ENCODE peak calls at places on chromosomes 6 and 20, in seven cellular contexts. F is fibroblast of pulmonary artery, N is astrocyte, E is neural crest cell, D is BJ, L is GM12864, O is fibroblast of villous mesenchyme. Z is an unnamed sample.

GRCh38 chr6:169991913-169992312 is 240.5 kb downstream of the ERMARD start:
- DNase-seq in F (no peak), N (no peak), E (no peak), D (no peak), L (no peak), O (no peak), Z (no peak)

GRCh38 chr6:169340395-169340794 is 86.7 kb upstream of the THBS2 start:
- DNase-seq in F (no peak), N (no peak), E (no peak), D (no peak), L (no peak), O (no peak), Z (no peak)

GRCh38 chr20:9912858-9913434 is 74.1 kb upstream of the PAK5 start:
- DNase-seq in F (peak), N (peak), E (peak), D (peak), L (no peak), O (peak), Z (peak)

GRCh38 chr6:144377586-144377985 is 92.5 kb downstream of the UTRN start:
- DNase-seq in F (peak), N (peak), E (no peak), D (peak), L (no peak), O (peak), Z (no peak)

GRCh38 chr6:27825025-27825823 is 87.0 kb downstream of the OR2B2 start:
- DNase-seq in F (no peak), N (no peak), E (no peak), D (no peak), L (no peak), O (peak), Z (no peak)

GRCh38 chr6:122438975-122439374 is 32.6 kb downstream of the SERINC1 start:
- DNase-seq in F (no peak), N (no peak), E (no peak), D (no peak), L (no peak), O (no peak), Z (no peak)

GRCh38 chr6:158663465-158664167 is 13.8 kb downstream of the SYTL3 start:
- DNase-seq in F (no peak), N (no peak), E (no peak), D (no peak), L (no peak), O (no peak), Z (no peak)

GRCh38 chr6:33578588-33579011 is 1.5 kb downstream of the BAK1 start:
- DNase-seq in F (no peak), N (no peak), E (no peak), D (no peak), L (no peak), O (no peak), Z (peak)

GRCh38 chr20:13259921-13260320 is 38.8 kb downstream of the ISM1 start:
- DNase-seq in F (no peak), N (no peak), E (no peak), D (no peak), L (no peak), O (no peak), Z (no peak)

GRCh38 chr20:52379723-52380336 is 188.3 kb upstream of the ZFP64 start:
- DNase-seq in F (peak), N (no peak), E (peak), D (no peak), L (no peak), O (peak), Z (peak)

GRCh38 chr6:160238786-160239751 is 19.6 kb downstream of the SLC22A2 start:
- DNase-seq in F (peak), N (no peak), E (no peak), D (no peak), L (no peak), O (peak), Z (no peak)

GRCh38 chr6:5998741-5999687 is 7.7 kb downstream of the NRN1 start:
- DNase-seq in F (no peak), N (no peak), E (peak), D (no peak), L (no peak), O (no peak), Z (no peak)

GRCh38 chr20:57398231-57398821 is 7.1 kb downstream of the RBM38 start:
- DNase-seq in F (no peak), N (no peak), E (no peak), D (no peak), L (peak), O (no peak), Z (peak)

GRCh38 chr20:24102290-24102689 is 113.7 kb upstream of the GGTLC1 start:
- DNase-seq in F (peak), N (no peak), E (no peak), D (no peak), L (no peak), O (no peak), Z (no peak)

GRCh38 chr6:14037402-14038277 is 79.9 kb upstream of the CD83 start:
- DNase-seq in F (peak), N (peak), E (no peak), D (peak), L (no peak), O (peak), Z (no peak)

GRCh38 chr6:105621564-105622175 is 218.8 kb upstream of the PREP start:
- DNase-seq in F (no peak), N (no peak), E (no peak), D (no peak), L (no peak), O (no peak), Z (no peak)

GRCh38 chr20:44187763-44188709 is 1.0 kb upstream of the JPH2 start:
- DNase-seq in F (no peak), N (no peak), E (no peak), D (peak), L (no peak), O (peak), Z (no peak)

GRCh38 chr6:82333781-82334180 is 29.8 kb upstream of the TPBG start:
- DNase-seq in F (no peak), N (no peak), E (no peak), D (no peak), L (no peak), O (no peak), Z (no peak)

GRCh38 chr6:82330171-82330804 is 33.3 kb upstream of the TPBG start:
- DNase-seq in F (no peak), N (no peak), E (no peak), D (no peak), L (no peak), O (no peak), Z (no peak)

DNA sequence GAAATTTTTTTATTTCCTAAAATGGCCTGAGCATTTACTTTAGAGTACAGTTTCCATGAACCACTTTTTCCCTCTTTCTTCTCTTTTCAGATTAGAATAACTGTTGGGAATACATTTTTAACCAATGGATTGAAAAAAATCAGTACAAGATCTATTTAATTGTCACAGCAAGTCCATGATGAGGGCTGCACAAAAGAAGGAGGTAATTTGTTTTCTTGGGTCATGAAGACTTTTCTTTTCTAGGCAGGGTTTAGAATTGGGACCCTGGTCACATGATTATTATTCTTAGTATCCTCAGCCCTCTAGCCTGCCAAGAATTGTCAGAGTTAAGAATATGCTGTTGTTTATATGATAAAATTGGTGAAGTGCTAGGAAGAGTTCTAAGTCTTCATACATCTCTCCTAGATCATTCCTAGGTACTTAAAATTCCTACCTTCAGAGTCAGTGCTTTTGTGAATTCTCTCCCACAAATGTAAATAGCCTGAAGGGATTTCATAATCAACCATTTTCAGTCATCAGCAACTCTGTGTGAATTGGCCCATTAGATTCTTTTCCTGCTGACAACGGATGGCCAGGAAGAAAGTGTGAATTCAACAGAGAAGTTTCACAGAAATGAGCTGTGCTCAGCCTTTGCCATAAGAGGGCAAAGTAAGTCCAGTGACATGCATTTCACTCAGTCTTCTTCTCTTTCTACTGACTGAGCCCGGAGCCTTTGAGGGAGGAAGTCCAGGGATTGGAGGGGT is 32.4 kb upstream of the TPBG start:
- DNase-seq in F (peak), N (peak), E (no peak), D (peak), L (no peak), O (peak), Z (no peak)
- TF ChIP-seq CTCF in F (peak), N (no peak), E (no peak), D (peak), L (peak), O (peak), Z (peak)

GRCh38 chr6:100185615-100186014 is 191.6 kb upstream of the MCHR2 start:
- DNase-seq in F (no peak), N (no peak), E (no peak), D (no peak), L (no peak), O (no peak), Z (no peak)
- TF ChIP-seq CTCF in F (no peak), N (no peak), E (no peak), D (no peak), L (no peak), O (no peak), Z (no peak)

GRCh38 chr6:43853066-43853650 is 83.1 kb downstream of the VEGFA start:
- DNase-seq in F (no peak), N (no peak), E (no peak), D (no peak), L (no peak), O (no peak), Z (no peak)

GRCh38 chr6:43858161-43859153 is 88.4 kb downstream of the VEGFA start:
- DNase-seq in F (no peak), N (no peak), E (no peak), D (no peak), L (no peak), O (no peak), Z (no peak)

GRCh38 chr6:43855247-43855646 is 85.2 kb downstream of the VEGFA start:
- DNase-seq in F (no peak), N (no peak), E (no peak), D (no peak), L (no peak), O (no peak), Z (peak)

GRCh38 chr6:43859213-43859612 is 89.2 kb downstream of the VEGFA start:
- DNase-seq in F (no peak), N (no peak), E (no peak), D (no peak), L (no peak), O (no peak), Z (no peak)

GRCh38 chr6:43856005-43856765 is 86.2 kb downstream of the VEGFA start:
- DNase-seq in F (peak), N (no peak), E (no peak), D (no peak), L (no peak), O (peak), Z (no peak)
- TF ChIP-seq CTCF in F (peak), N (peak), E (peak), D (peak), L (peak), O (peak), Z (peak)

GRCh38 chr6:166435574-166435973 is 52.8 kb upstream of the MPC1 start:
- DNase-seq in F (no peak), N (no peak), E (no peak), D (no peak), L (no peak), O (no peak), Z (no peak)
- TF ChIP-seq CTCF in F (no peak), N (no peak), E (no peak), D (peak), L (no peak), O (no peak), Z (no peak)

DNA sequence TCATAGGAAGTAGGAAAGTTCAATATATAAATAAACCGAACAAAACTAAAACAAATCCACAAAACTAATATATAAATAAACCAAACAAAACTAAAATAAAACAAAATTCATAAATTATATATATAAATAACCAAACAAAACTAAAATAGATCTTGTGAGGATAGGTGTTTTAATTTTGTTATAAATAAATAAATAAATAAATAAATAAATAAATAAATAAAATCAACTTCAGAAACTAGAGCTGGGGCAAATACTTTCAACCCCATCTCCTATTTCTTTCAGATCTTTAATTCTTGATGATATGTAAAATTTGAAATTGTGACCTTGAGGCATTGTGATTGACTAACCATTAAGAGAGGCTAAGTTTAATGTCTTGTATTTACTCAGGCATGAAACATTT is 416.1 kb downstream of the SAMD5 start:
- DNase-seq in F (no peak), N (no peak), E (no peak), D (no peak), L (no peak), O (no peak), Z (no peak)
- TF ChIP-seq CTCF in F (no peak), N (no peak), E (no peak), D (no peak), L (no peak), O (no peak), Z (no peak)

DNA sequence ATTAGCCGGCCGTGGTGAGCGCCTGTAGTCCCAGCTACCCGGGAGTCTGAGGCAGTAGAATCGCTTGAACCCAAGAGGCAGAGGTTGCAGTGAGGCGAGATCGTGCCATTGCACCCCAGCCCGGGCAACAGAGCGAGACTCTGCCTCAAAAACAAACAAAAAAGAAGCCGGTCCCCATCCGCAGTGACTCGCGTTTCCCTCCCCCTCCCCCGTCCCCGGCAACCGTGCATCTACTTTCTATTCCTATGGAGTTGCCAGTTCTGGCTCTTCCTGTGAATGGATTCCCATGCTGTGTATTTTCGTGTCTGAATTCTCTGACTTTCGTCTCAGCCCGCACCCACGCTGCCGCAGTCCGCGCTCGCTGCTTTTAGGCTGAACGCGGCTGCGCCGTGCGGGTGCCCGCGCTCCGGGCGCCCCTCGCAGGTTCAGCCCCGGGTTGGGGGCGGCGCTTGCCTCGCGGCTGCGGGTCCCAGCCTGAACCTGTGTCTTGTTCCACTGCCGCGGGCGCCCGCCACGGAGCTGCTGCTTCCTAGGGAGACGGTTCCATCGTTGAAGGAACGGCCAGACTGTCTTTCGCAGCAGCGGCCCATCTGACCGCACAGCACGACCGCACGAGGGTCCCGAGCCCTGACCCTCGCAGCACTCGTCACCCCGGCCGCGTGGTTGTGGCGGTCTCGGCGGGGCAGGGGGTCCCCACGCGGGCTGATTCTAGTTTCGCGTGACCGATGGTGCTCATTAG is 1.1 kb upstream of the MRGBP start:
- DNase-seq in F (peak), N (peak), E (peak), D (no peak), L (no peak), O (peak), Z (no peak)
- TF ChIP-seq CTCF in F (no peak), N (no peak), E (no peak), D (no peak), L (no peak), O (no peak), Z (no peak)